ENCODE peak calls at places on chromosome 21, in six cellular contexts. N is small intestine, F is left lung, R is left ventricle myocardium inferior, B is mesendoderm, V is colonic mucosa. J is an unnamed sample.

GRCh38 chr21:34344058-34344425 is 19.8 kb upstream of the KCNE2 start:
- DNase-seq in N (no peak), B (no peak), V (no peak), R (no peak), F (no peak), J (no peak)

GRCh38 chr21:18495553-18495952 is 92.0 kb upstream of the TMPRSS15 start:
- DNase-seq in R (no peak), B (no peak), V (no peak), N (no peak), F (no peak), J (no peak)

GRCh38 chr21:46661211-46661625 is 25.7 kb downstream of the PRMT2 start:
- DNase-seq in N (peak; percentile 17), V (peak; percentile 54), B (peak; percentile 90), F (no peak), R (peak; percentile 60), J (peak; percentile 76)

GRCh38 chr21:17386498-17386897 is 126.3 kb upstream of the CXADR start:
- DNase-seq in B (peak; percentile 19), N (no peak), F (no peak), R (no peak), V (no peak), J (no peak)

GRCh38 chr21:39319814-39320332 is 6.4 kb upstream of the BRWD1 start:
- DNase-seq in V (no peak), F (no peak), R (no peak), B (no peak), N (no peak), J (no peak)

GRCh38 chr21:37182222-37182621 is 84.9 kb downstream of the VPS26C start:
- DNase-seq in B (no peak), R (no peak), V (no peak), F (no peak), N (no peak), J (no peak)

GRCh38 chr21:45600248-45600647 is 43.3 kb upstream of the PCBP3 start:
- DNase-seq in F (no peak), B (no peak), V (no peak), R (no peak), N (no peak), J (no peak)

GRCh38 chr21:46226920-46227599 is 1.5 kb downstream of the LSS start:
- DNase-seq in F (no peak), R (no peak), V (no peak), N (peak; percentile 37), B (peak; percentile 22), J (no peak)

GRCh38 chr21:41241341-41241740 is 73.4 kb downstream of the BACE2 start:
- DNase-seq in N (no peak), F (no peak), B (no peak), V (peak; percentile 13), R (no peak), J (no peak)

GRCh38 chr21:45316871-45317400 is 29.2 kb upstream of the POFUT2 start:
- DNase-seq in N (no peak), R (peak; percentile 15), B (no peak), V (no peak), F (no peak), J (no peak)

GRCh38 chr21:29030909-29031308 is 6.4 kb downstream of the USP16 start:
- DNase-seq in B (no peak), R (no peak), V (no peak), N (no peak), F (no peak), J (no peak)

GRCh38 chr21:45450741-45451740 is 46.1 kb downstream of the COL18A1 start:
- DNase-seq in F (peak; percentile 65), B (no peak), V (no peak), R (peak; percentile 9), N (peak; percentile 12), J (no peak)

GRCh38 chr21:17789660-17790059 is 29.5 kb downstream of the C21orf91 start:
- DNase-seq in R (no peak), F (no peak), V (no peak), N (no peak), B (no peak), J (no peak)

GRCh38 chr21:25858328-25858727 is 123.6 kb downstream of the GABPA start:
- DNase-seq in N (no peak), R (no peak), F (no peak), V (no peak), B (no peak), J (no peak)

GRCh38 chr21:33078907-33079582 is 9.1 kb downstream of the OLIG1 start:
- DNase-seq in V (no peak), F (no peak), B (peak; percentile 49), N (no peak), R (no peak), J (no peak)

DNA sequence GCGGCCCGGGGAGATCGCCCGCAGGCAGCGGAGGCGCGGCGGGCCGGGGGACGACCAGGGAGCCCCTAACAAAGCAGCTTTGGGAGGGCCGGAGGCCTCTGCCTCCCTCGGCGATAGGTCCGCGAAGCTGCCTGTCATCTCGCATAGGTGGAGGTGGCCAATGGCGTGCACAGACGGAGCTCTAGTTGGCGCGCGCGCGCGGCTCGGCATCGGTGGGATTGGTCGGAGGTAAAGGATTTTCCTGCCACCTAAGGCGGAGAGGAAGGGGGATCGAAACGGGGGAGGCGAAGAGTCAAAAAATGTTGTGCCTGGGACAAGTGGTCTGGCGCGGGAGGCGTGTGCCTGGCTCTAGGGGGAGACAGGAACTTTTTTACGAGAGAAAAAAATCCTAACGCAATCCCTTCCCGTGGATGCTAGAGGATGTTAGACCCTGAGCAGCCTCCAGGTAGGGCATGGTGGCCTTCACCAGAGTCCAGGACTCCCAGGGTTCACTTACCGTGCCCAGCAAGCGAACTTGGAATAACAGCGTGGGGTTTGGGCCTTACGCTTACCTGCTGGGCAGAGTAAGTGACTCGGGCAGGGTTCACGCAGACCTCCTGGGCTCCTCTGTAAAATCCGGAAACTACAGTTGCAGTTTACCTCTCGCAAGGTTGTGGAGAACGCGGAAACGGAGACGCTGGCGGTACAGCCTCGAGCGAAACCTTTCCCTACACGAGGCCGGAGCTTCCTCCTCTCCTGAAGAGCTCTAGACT is 99.9 kb upstream of the SOD1 start:
- DNase-seq in B (peak; percentile 99), N (peak; percentile 71), F (peak; percentile 87), R (peak; percentile 92), V (peak; percentile 95), J (peak; percentile 80)
- H3K27me3 ChIP-seq in B (no peaks in the 10 kb centered on the region), N (peaks cover 11% of the 10 kb centered on the region), F (peaks cover 23% of the 10 kb centered on the region), R (peaks cover 88% of the 10 kb centered on the region), V (peaks cover 12% of the 10 kb centered on the region), J (peaks cover 54% of the 10 kb centered on the region)

GRCh38 chr21:42476493-42477342 is 19.3 kb downstream of the RSPH1 start:
- DNase-seq in N (no peak), V (no peak), B (no peak), R (no peak), F (no peak), J (no peak)

GRCh38 chr21:42479582-42479981 is 16.4 kb downstream of the RSPH1 start:
- DNase-seq in B (no peak), V (no peak), R (no peak), N (no peak), F (no peak), J (no peak)

GRCh38 chr21:42481169-42481568 is 14.9 kb downstream of the RSPH1 start:
- DNase-seq in F (no peak), N (no peak), R (no peak), V (no peak), B (no peak), J (no peak)

GRCh38 chr21:42480736-42481135 is 15.3 kb downstream of the RSPH1 start:
- DNase-seq in N (no peak), B (no peak), V (peak; percentile 17), F (no peak), R (no peak), J (no peak)

DNA sequence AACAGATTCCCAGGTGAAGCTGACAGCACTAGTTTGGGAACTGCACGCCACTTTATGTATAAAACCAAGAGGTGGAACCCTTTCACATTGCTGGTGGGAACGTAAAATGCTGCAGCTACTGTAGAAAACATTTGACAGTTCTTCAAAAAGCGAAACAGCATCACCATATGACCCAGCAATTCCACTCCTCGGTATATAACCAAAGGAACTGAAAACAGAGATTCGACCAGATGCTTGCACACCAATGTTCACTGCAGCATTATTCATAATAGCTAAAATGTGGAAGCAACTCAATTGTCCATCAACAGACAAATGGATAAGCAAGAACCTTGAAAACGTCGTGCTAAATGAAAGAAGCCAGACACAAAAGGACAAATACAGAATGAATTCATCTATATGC is 17.5 kb downstream of the RSPH1 start:
- DNase-seq in B (no peak), R (no peak), F (no peak), N (no peak), V (peak; percentile 6), J (no peak)
- H3K27me3 ChIP-seq in B (no peaks in the 10 kb centered on the region), R (peaks cover 18% of the 10 kb centered on the region), F (no peaks in the 10 kb centered on the region), N (no peaks in the 10 kb centered on the region), V (no peaks in the 10 kb centered on the region), J (no peaks in the 10 kb centered on the region)

DNA sequence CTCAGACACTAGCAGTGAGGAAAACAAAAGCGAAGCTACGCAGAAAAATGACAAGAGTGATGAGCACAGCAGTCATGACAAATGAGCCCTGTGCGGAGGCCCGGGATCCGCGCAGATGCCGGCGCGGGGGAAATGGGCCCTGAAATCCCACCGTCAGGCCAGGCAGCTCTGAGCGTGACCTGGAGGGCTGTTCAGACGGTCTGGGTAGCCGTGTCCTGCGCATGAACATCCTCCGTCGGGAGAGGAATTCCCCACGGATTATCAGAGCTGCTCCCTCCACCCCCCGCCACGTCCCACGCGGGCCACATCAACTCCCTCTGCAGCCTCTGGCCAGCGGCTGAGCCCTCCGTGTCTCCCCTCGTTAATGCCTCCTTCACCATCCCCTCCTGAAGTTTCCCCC is 15.2 kb downstream of the PDE9A start:
- DNase-seq in B (no peak), R (no peak), V (no peak), N (no peak), F (peak; percentile 54), J (no peak)
- H3K27me3 ChIP-seq in B (no peaks in the 10 kb centered on the region), R (peaks cover 7% of the 10 kb centered on the region), V (no peaks in the 10 kb centered on the region), N (no peaks in the 10 kb centered on the region), F (no peaks in the 10 kb centered on the region), J (no peaks in the 10 kb centered on the region)

GRCh38 chr21:43958364-43959158 is 53.5 kb upstream of the TRAPPC10 start:
- DNase-seq in V (no peak), B (no peak), R (no peak), N (no peak), F (peak; percentile 17), J (no peak)
- H3K27me3 ChIP-seq in V (no peaks in the 10 kb centered on the region), B (no peaks in the 10 kb centered on the region), R (no peaks in the 10 kb centered on the region), N (no peaks in the 10 kb centered on the region), F (no peaks in the 10 kb centered on the region), J (no peaks in the 10 kb centered on the region)

DNA sequence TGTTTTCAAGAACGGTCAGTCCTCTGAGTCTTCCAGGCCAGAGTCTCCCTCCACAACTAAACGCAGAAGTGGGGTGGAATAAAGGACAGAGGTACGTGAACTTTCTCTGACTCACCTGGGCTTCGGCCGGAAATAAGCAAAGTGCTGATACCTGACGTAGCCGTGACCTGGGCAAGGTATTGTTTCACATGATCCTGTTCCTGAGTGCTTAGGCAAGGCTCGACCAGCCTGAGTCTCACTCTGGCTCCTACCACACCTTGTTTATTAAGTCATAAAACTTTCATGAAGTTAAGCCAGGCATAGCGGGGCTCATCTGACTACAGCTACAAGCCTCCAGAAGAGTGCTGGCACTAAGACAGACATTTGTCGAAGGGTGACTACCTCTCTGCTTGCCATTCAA is 327.5 kb downstream of the SETD4 start:
- DNase-seq in V (no peak), B (no peak), N (peak; percentile 96), F (no peak), R (no peak), J (no peak)
- H3K27me3 ChIP-seq in V (no peaks in the 10 kb centered on the region), B (no peaks in the 10 kb centered on the region), N (no peaks in the 10 kb centered on the region), F (no peaks in the 10 kb centered on the region), R (peaks cover 40% of the 10 kb centered on the region), J (peaks cover 3% of the 10 kb centered on the region)

J was measured in lower lobe of right lung.